ENCODE peak calls at places on chromosomes 16 and 17, in six cellular contexts. V, O, F, N, D and B are unnamed samples.

GRCh38 chr17:28193241-28193640 is 125.8 kb upstream of the TMEM97 start:
- DNase-seq in O (peak), N (no peak), D (no peak), V (peak), F (no peak), B (no peak)

GRCh38 chr17:27577124-27577761 is 53.7 kb upstream of the LGALS9 start:
- DNase-seq in F (no peak), N (no peak), V (no peak), O (no peak), D (peak), B (no peak)

GRCh38 chr17:45432405-45433113 is at the start of gene ARHGAP27:
- DNase-seq in D (no peak), F (peak), V (peak), N (no peak), O (peak), B (no peak)

GRCh38 chr17:29032798-29033197 is 10.1 kb upstream of the PIPOX start:
- DNase-seq in F (no peak), O (no peak), N (no peak), D (no peak), V (no peak), B (no peak)

GRCh38 chr17:64008346-64008745 is 10.2 kb downstream of the PRR29 start:
- DNase-seq in F (no peak), D (no peak), V (no peak), O (no peak), N (no peak), B (no peak)

GRCh38 chr17:40430272-40431230 is 12.7 kb upstream of the IGFBP4 start:
- DNase-seq in D (no peak), F (no peak), V (no peak), N (no peak), O (no peak), B (no peak)

GRCh38 chr16:53429221-53429943 is 4.9 kb upstream of the RBL2 start:
- DNase-seq in D (peak), F (no peak), V (peak), O (no peak), N (no peak), B (peak)

GRCh38 chr16:81455720-81456494 is 11.3 kb downstream of the CMIP start:
- DNase-seq in F (no peak), O (no peak), V (no peak), D (no peak), N (no peak), B (no peak)

GRCh38 chr17:39920218-39921210 is 2.1 kb upstream of the GSDMB start:
- DNase-seq in O (no peak), D (no peak), F (no peak), N (no peak), V (no peak), B (no peak)

GRCh38 chr16:88437367-88437964 is 15.6 kb upstream of the ZFPM1 start:
- DNase-seq in O (no peak), D (no peak), V (no peak), F (peak), N (peak), B (no peak)

GRCh38 chr17:73546770-73547345 is 97.4 kb downstream of the SDK2 start:
- DNase-seq in N (peak), V (peak), O (peak), D (peak), F (no peak), B (no peak)

GRCh38 chr17:45782889-45783592 is 1.1 kb upstream of the CRHR1 start:
- DNase-seq in O (no peak), D (peak), V (no peak), F (peak), N (peak), B (no peak)

GRCh38 chr17:29577778-29578211 is 9.3 kb downstream of the TP53I13 start:
- DNase-seq in V (peak), O (no peak), N (no peak), D (no peak), F (no peak), B (no peak)

GRCh38 chr17:49582789-49583188 is 7.1 kb downstream of the NXPH3 start:
- DNase-seq in V (no peak), D (no peak), O (no peak), N (peak), F (no peak), B (no peak)

GRCh38 chr16:5873221-5873620 is 775.6 kb upstream of the EEF2KMT start:
- DNase-seq in O (no peak), D (no peak), F (no peak), V (no peak), N (no peak), B (no peak)

GRCh38 chr17:72122668-72123495 is 2.1 kb downstream of the SOX9 start:
- DNase-seq in D (peak), V (no peak), F (no peak), N (no peak), O (no peak), B (no peak)

GRCh38 chr16:49625311-49626035 is 230.4 kb downstream of the ZNF423 start:
- DNase-seq in N (no peak), O (no peak), F (no peak), V (no peak), D (no peak), B (no peak)

GRCh38 chr17:27569257-27569722 is 61.7 kb upstream of the LGALS9 start:
- DNase-seq in F (no peak), N (no peak), D (peak), O (peak), V (no peak), B (no peak)

GRCh38 chr17:1487939-1488825 is 4.3 kb downstream of the MYO1C start:
- DNase-seq in F (peak), D (peak), O (peak), N (peak), V (peak), B (no peak)

GRCh38 chr17:80892900-80893603 is 98.6 kb upstream of the CHMP6 start:
- DNase-seq in N (peak), O (no peak), F (no peak), V (peak), D (peak), B (peak)

GRCh38 chr17:63696381-63696961 is 3.5 kb downstream of the LIMD2 start:
- DNase-seq in F (no peak), D (no peak), N (peak), V (no peak), O (peak), B (no peak)

GRCh38 chr16:11179569-11179968 is 76.4 kb downstream of the SOCS1 start:
- DNase-seq in N (no peak), V (no peak), O (no peak), F (no peak), D (no peak), B (no peak)

GRCh38 chr16:11224894-11225676 is 30.9 kb downstream of the SOCS1 start:
- DNase-seq in N (no peak), V (no peak), F (no peak), O (no peak), D (peak), B (no peak)

GRCh38 chr16:85079785-85080602 is 32.3 kb downstream of the CIBAR2 start:
- DNase-seq in F (no peak), O (no peak), V (no peak), D (no peak), N (no peak), B (peak)

GRCh38 chr16:68287276-68288251 is 23.2 kb downstream of the SLC7A6OS start:
- DNase-seq in O (no peak), V (peak), D (peak), N (peak), F (no peak), B (no peak)